ENCODE peak calls at places on chromosomes 16 and 17, in five cellular contexts. One of them, this sample, is unnamed. For H3K9me3, the result is how much of the 10 kb centered on the place peaks cover.

GRCh38 chr17:45112559-45113423 is 19.5 kb downstream of the PLCD3 start:
- DNase-seq in MM.1S: no peak
- DNase-seq in adrenal gland: no peak
- DNase-seq in SJSA1: peak
- DNase-seq in aorta: no peak
- DNase-seq in this sample: no peak

GRCh38 chr16:27238016-27238587 is 30.5 kb downstream of the NSMCE1 start:
- DNase-seq in MM.1S: no peak
- DNase-seq in adrenal gland: no peak
- DNase-seq in SJSA1: no peak
- DNase-seq in aorta: no peak
- DNase-seq in this sample: no peak

GRCh38 chr16:48676836-48677235 is 66.9 kb upstream of the N4BP1 start:
- DNase-seq in MM.1S: no peak
- DNase-seq in adrenal gland: no peak
- DNase-seq in SJSA1: no peak
- DNase-seq in aorta: no peak
- DNase-seq in this sample: no peak

GRCh38 chr17:50443492-50444051 is 17.6 kb downstream of the ACSF2 start:
- DNase-seq in MM.1S: no peak
- DNase-seq in adrenal gland: peak
- DNase-seq in SJSA1: no peak
- DNase-seq in aorta: no peak
- DNase-seq in this sample: no peak

GRCh38 chr17:4326608-4327007 is 39.9 kb downstream of the UBE2G1 start:
- DNase-seq in MM.1S: no peak
- DNase-seq in adrenal gland: no peak
- DNase-seq in SJSA1: no peak
- DNase-seq in aorta: no peak
- DNase-seq in this sample: no peak

GRCh38 chr16:80144191-80144590 is 396.6 kb upstream of the DYNLRB2 start:
- DNase-seq in MM.1S: peak
- DNase-seq in adrenal gland: no peak
- DNase-seq in SJSA1: peak
- DNase-seq in aorta: no peak
- DNase-seq in this sample: no peak

GRCh38 chr17:1649844-1650409 is at the start of gene RILP:
- DNase-seq in MM.1S: peak
- DNase-seq in adrenal gland: peak
- DNase-seq in SJSA1: no peak
- DNase-seq in aorta: peak
- DNase-seq in this sample: no peak

GRCh38 chr17:64941761-64942160 is 22.5 kb upstream of the LRRC37A3 start:
- DNase-seq in MM.1S: no peak
- DNase-seq in adrenal gland: no peak
- DNase-seq in SJSA1: no peak
- DNase-seq in aorta: no peak
- DNase-seq in this sample: no peak

GRCh38 chr16:4803479-4804243 is 1.2 kb upstream of the ROGDI start:
- DNase-seq in MM.1S: no peak
- DNase-seq in adrenal gland: no peak
- DNase-seq in SJSA1: no peak
- DNase-seq in aorta: no peak
- DNase-seq in this sample: no peak

GRCh38 chr17:33475594-33475993 is 182.5 kb upstream of the ASIC2 start:
- DNase-seq in MM.1S: no peak
- DNase-seq in adrenal gland: no peak
- DNase-seq in SJSA1: no peak
- DNase-seq in aorta: no peak
- DNase-seq in this sample: no peak

GRCh38 chr17:70343134-70343533 is 173.8 kb downstream of the KCNJ2 start:
- DNase-seq in MM.1S: no peak
- DNase-seq in adrenal gland: no peak
- DNase-seq in SJSA1: no peak
- DNase-seq in aorta: no peak
- DNase-seq in this sample: no peak
- H3K9me3 ChIP-seq in MM.1S: under half
- H3K9me3 ChIP-seq in adrenal gland: under half
- H3K9me3 ChIP-seq in SJSA1: under half
- H3K9me3 ChIP-seq in aorta: under half
- H3K9me3 ChIP-seq in this sample: under half

GRCh38 chr17:72635034-72635654 is 457.3 kb downstream of the SLC39A11 start:
- DNase-seq in MM.1S: no peak
- DNase-seq in adrenal gland: no peak
- DNase-seq in SJSA1: no peak
- DNase-seq in aorta: no peak
- DNase-seq in this sample: no peak

GRCh38 chr17:72631568-72631967 is 460.9 kb downstream of the SLC39A11 start:
- DNase-seq in MM.1S: no peak
- DNase-seq in adrenal gland: no peak
- DNase-seq in SJSA1: no peak
- DNase-seq in aorta: no peak
- DNase-seq in this sample: no peak

GRCh38 chr17:72634621-72635020 is 457.9 kb downstream of the SLC39A11 start:
- DNase-seq in MM.1S: no peak
- DNase-seq in adrenal gland: no peak
- DNase-seq in SJSA1: no peak
- DNase-seq in aorta: no peak
- DNase-seq in this sample: no peak

DNA sequence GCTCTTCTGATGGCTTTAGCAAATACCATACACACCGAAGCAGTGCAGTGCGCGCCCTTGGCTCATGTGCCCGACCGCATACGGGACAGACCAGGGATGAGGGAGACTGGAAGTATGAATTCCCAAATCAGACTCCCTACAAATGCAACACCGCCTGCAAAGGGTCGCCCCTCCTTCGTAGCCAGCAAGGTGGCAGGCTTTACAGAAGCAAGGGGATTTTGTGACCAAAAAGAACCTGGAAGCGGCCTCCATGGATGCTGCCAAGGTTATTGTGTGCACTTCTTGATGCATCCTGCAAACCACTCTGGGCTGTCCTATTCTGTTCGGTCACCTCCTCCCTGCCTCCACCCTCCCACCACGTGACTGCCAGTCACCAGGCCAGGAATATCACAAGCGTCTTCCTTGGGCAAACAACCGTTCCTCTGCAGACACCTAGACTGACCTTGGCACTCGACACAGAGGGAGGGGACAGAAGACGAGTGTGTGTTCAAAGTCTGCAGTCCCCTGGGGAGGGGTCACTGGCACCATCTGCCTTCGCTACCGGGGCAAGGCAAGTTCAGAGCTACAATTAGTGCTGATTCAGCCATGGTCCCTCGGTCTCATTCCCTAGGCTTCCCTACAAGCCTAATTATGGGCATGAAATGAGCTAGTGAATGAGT is 460.3 kb downstream of the SLC39A11 start:
- DNase-seq in MM.1S: no peak
- DNase-seq in adrenal gland: no peak
- DNase-seq in SJSA1: no peak
- DNase-seq in aorta: no peak
- DNase-seq in this sample: no peak
- H3K9me3 ChIP-seq in MM.1S: under half
- H3K9me3 ChIP-seq in adrenal gland: under half
- H3K9me3 ChIP-seq in SJSA1: under half
- H3K9me3 ChIP-seq in aorta: under half
- H3K9me3 ChIP-seq in this sample: under half

GRCh38 chr17:16617481-16618060 is 36.1 kb downstream of the ZNF624 start:
- DNase-seq in MM.1S: no peak
- DNase-seq in adrenal gland: no peak
- DNase-seq in SJSA1: no peak
- DNase-seq in aorta: no peak
- DNase-seq in this sample: no peak

GRCh38 chr17:16622540-16623277 is 30.9 kb downstream of the ZNF624 start:
- DNase-seq in MM.1S: no peak
- DNase-seq in adrenal gland: no peak
- DNase-seq in SJSA1: no peak
- DNase-seq in aorta: no peak
- DNase-seq in this sample: no peak

DNA sequence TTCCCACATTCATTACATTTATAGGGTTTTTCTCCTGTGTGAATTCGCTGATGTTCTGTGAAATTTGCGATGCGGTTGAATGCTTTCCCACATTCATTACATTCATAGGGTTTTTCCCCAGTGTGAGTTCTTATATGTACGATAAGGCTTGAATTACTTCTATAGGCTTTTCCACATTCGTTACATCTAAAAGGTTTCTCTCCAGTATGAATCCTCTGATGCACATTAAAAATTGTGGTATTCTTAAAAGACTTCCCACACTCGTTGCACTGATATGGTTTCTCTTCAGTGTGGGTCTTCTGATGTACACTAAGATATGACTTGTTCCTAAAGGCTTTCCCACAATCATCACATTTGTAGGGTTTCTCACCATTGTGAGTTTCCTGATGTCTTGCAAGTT is 30.4 kb downstream of the ZNF624 start:
- DNase-seq in MM.1S: no peak
- DNase-seq in adrenal gland: no peak
- DNase-seq in SJSA1: no peak
- DNase-seq in aorta: no peak
- DNase-seq in this sample: no peak
- H3K9me3 ChIP-seq in MM.1S: under half
- H3K9me3 ChIP-seq in adrenal gland: under half
- H3K9me3 ChIP-seq in SJSA1: under half
- H3K9me3 ChIP-seq in aorta: under half
- H3K9me3 ChIP-seq in this sample: under half

GRCh38 chr16:64544859-64545258 is 577.0 kb downstream of the CDH11 start:
- DNase-seq in MM.1S: no peak
- DNase-seq in adrenal gland: no peak
- DNase-seq in SJSA1: no peak
- DNase-seq in aorta: no peak
- DNase-seq in this sample: no peak

GRCh38 chr16:64540449-64540848 is 581.4 kb downstream of the CDH11 start:
- DNase-seq in MM.1S: no peak
- DNase-seq in adrenal gland: no peak
- DNase-seq in SJSA1: no peak
- DNase-seq in aorta: no peak
- DNase-seq in this sample: no peak

GRCh38 chr16:64543401-64543800 is 578.5 kb downstream of the CDH11 start:
- DNase-seq in MM.1S: peak
- DNase-seq in adrenal gland: no peak
- DNase-seq in SJSA1: no peak
- DNase-seq in aorta: no peak
- DNase-seq in this sample: no peak

GRCh38 chr16:64539811-64540210 is 582.1 kb downstream of the CDH11 start:
- DNase-seq in MM.1S: no peak
- DNase-seq in adrenal gland: no peak
- DNase-seq in SJSA1: no peak
- DNase-seq in aorta: no peak
- DNase-seq in this sample: no peak

GRCh38 chr16:64542152-64542551 is 579.7 kb downstream of the CDH11 start:
- DNase-seq in MM.1S: no peak
- DNase-seq in adrenal gland: no peak
- DNase-seq in SJSA1: no peak
- DNase-seq in aorta: no peak
- DNase-seq in this sample: no peak
- H3K9me3 ChIP-seq in MM.1S: under half
- H3K9me3 ChIP-seq in adrenal gland: under half
- H3K9me3 ChIP-seq in SJSA1: under half
- H3K9me3 ChIP-seq in aorta: under half
- H3K9me3 ChIP-seq in this sample: under half

GRCh38 chr16:69514366-69514765 is 51.4 kb upstream of the NFAT5 start:
- DNase-seq in MM.1S: no peak
- DNase-seq in adrenal gland: no peak
- DNase-seq in SJSA1: no peak
- DNase-seq in aorta: no peak
- DNase-seq in this sample: no peak
- H3K9me3 ChIP-seq in MM.1S: under half
- H3K9me3 ChIP-seq in adrenal gland: under half
- H3K9me3 ChIP-seq in SJSA1: under half
- H3K9me3 ChIP-seq in aorta: under half
- H3K9me3 ChIP-seq in this sample: under half